ENCODE peak calls at places on chromosome 16, in five cellular contexts. W is testis, E is LNCaP clone FGC, T is colonic mucosa, N is astrocyte of the spinal cord. M is an unnamed sample.

GRCh38 chr16:15643453-15644305 is 725 bp upstream of the MARF1 start:
- DNase-seq in W (peak), E (no peak), N (peak), T (peak), M (peak)

GRCh38 chr16:71565812-71566700 is 10.8 kb downstream of the TAT start:
- DNase-seq in E (no peak), N (no peak), T (no peak), W (no peak), M (peak)

GRCh38 chr16:24609740-24610420 is 70.5 kb downstream of the RBBP6 start:
- DNase-seq in W (peak), N (peak), E (peak), T (peak), M (peak)

GRCh38 chr16:77290451-77291110 is 91.4 kb downstream of the SYCE1L start:
- DNase-seq in T (no peak), W (no peak), N (peak), E (no peak), M (no peak)

GRCh38 chr16:83722501-83723183 is 85.1 kb upstream of the HSBP1 start:
- DNase-seq in N (no peak), T (no peak), W (no peak), E (no peak), M (no peak)

GRCh38 chr16:16127469-16128116 is 95.7 kb downstream of the ABCC6 start:
- DNase-seq in E (peak), T (peak), W (peak), N (peak), M (peak)

GRCh38 chr16:72938426-72939164 is 109.3 kb downstream of the ZFHX3 start:
- DNase-seq in E (peak), W (peak), T (peak), N (peak), M (no peak)

GRCh38 chr16:84324439-84325262 is 30.0 kb downstream of the WFDC1 start:
- DNase-seq in E (no peak), N (no peak), T (no peak), W (no peak), M (no peak)

GRCh38 chr16:50467943-50468748 is 80.0 kb upstream of the NKD1 start:
- DNase-seq in W (peak), T (no peak), E (no peak), N (peak), M (peak)

GRCh38 chr16:1816396-1817275 is 10.0 kb downstream of the HAGH start:
- DNase-seq in T (no peak), E (no peak), N (no peak), W (no peak), M (no peak)

GRCh38 chr16:76780556-76780955 is 410.4 kb upstream of the MON1B start:
- DNase-seq in N (no peak), T (no peak), W (no peak), E (peak), M (no peak)

GRCh38 chr16:56691885-56692284 is 9.6 kb downstream of the MT1X start:
- DNase-seq in T (peak), E (no peak), N (no peak), W (peak), M (no peak)

GRCh38 chr16:24850289-24850931 is 4.6 kb downstream of the SLC5A11 start:
- DNase-seq in E (no peak), T (no peak), W (no peak), N (peak), M (no peak)

GRCh38 chr16:68339214-68339613 is 28.4 kb downstream of the PRMT7 start:
- DNase-seq in T (no peak), W (no peak), E (no peak), N (no peak), M (no peak)

GRCh38 chr16:88403794-88404581 is 21.2 kb downstream of the ZNF469 start:
- DNase-seq in W (no peak), E (no peak), T (no peak), N (no peak), M (no peak)

GRCh38 chr16:68074850-68075249 is 10.3 kb upstream of the NFATC3 start:
- DNase-seq in N (no peak), W (no peak), T (no peak), E (no peak), M (peak)

GRCh38 chr16:75251280-75252048 is at the start of gene BCAR1:
- DNase-seq in W (peak), T (peak), E (peak), N (peak), M (peak)

GRCh38 chr16:53159781-53160436 is 105.1 kb downstream of the CHD9 start:
- DNase-seq in W (no peak), T (peak), N (peak), E (no peak), M (peak)

GRCh38 chr16:14111713-14112538 is 40.8 kb downstream of the MRTFB start:
- DNase-seq in T (peak), E (no peak), W (peak), N (no peak), M (no peak)

GRCh38 chr16:80231118-80231515 is 309.7 kb upstream of the DYNLRB2 start:
- DNase-seq in N (peak), W (no peak), E (no peak), T (no peak), M (no peak)

GRCh38 chr16:56584276-56584675 is 5.1 kb upstream of the MT3 start:
- DNase-seq in T (no peak), E (no peak), N (no peak), W (no peak), M (no peak)

GRCh38 chr16:77574867-77575619 is 140.2 kb upstream of the ADAMTS18 start:
- DNase-seq in N (no peak), E (no peak), T (no peak), W (no peak), M (no peak)

DNA sequence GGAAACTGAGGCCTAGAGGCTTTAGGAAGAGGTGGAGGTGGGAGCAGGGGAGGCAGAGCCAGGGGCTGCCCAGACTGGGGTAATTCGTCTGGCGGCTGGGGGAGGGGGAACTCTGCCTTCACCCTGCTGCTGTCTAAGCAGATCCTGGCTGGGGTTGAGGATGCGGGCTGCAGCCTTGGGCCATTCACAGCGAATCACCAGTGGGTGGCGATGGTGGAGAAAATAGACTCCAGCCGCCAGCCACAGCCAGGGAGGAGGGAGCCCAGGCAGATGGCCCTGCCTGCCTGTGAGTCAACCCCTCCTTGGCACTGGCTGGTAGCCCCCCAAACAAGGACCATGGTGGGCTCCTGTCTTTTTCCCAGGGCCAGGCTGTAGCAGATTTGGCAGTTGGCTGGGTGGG is 41.7 kb upstream of the CDH5 start:
- DNase-seq in E (no peak), T (no peak), N (no peak), W (no peak), M (no peak)
- TF ChIP-seq CTCF in E (peak), T (no peak), N (peak), W (no peak), M (peak)

GRCh38 chr16:81450783-81451491 is 6.3 kb downstream of the CMIP start:
- DNase-seq in E (no peak), T (no peak), N (no peak), W (no peak), M (no peak)
- TF ChIP-seq CTCF in E (no peak), T (no peak), N (no peak), W (no peak), M (no peak)

GRCh38 chr16:662597-662996 is 5.3 kb upstream of the RHOT2 start:
- DNase-seq in W (no peak), E (no peak), N (no peak), T (no peak), M (no peak)

GRCh38 chr16:660459-661183 is 7.3 kb upstream of the RHOT2 start:
- DNase-seq in T (peak), E (peak), N (peak), W (peak), M (peak)

GRCh38 chr16:660132-660458 is 7.8 kb upstream of the RHOT2 start:
- DNase-seq in E (no peak), T (no peak), N (no peak), W (no peak), M (no peak)

GRCh38 chr16:662095-662494 is 5.8 kb upstream of the RHOT2 start:
- DNase-seq in W (no peak), N (no peak), T (no peak), E (no peak), M (no peak)

GRCh38 chr16:661184-661821 is 6.6 kb upstream of the RHOT2 start:
- DNase-seq in T (no peak), N (no peak), W (no peak), E (no peak), M (no peak)
- TF ChIP-seq CTCF in T (no peak), N (no peak), W (no peak), E (no peak), M (no peak)

GRCh38 chr16:89536371-89536770 is 24.1 kb upstream of the RPL13 start:
- DNase-seq in W (no peak), T (peak), N (no peak), E (no peak), M (no peak)

GRCh38 chr16:89536886-89537548 is 23.5 kb upstream of the RPL13 start:
- DNase-seq in W (no peak), T (no peak), N (no peak), E (no peak), M (no peak)

GRCh38 chr16:89540557-89540956 is 19.9 kb upstream of the RPL13 start:
- DNase-seq in E (no peak), W (no peak), T (no peak), N (no peak), M (no peak)

GRCh38 chr16:89538286-89538685 is 22.2 kb upstream of the RPL13 start:
- DNase-seq in W (no peak), T (no peak), E (no peak), N (peak), M (no peak)

GRCh38 chr16:89537549-89537925 is 22.9 kb upstream of the RPL13 start:
- DNase-seq in T (no peak), W (no peak), E (no peak), N (peak), M (no peak)
- TF ChIP-seq CTCF in T (no peak), W (no peak), E (no peak), N (no peak), M (no peak)

GRCh38 chr16:3362931-3363330 is 7.2 kb downstream of the OR2C1 start:
- DNase-seq in E (no peak), N (no peak), W (no peak), T (no peak), M (no peak)

GRCh38 chr16:3369073-3369472 is 13.4 kb downstream of the OR2C1 start:
- DNase-seq in N (no peak), E (no peak), T (no peak), W (no peak), M (no peak)

GRCh38 chr16:3358884-3359283 is 3.2 kb downstream of the OR2C1 start:
- DNase-seq in W (no peak), N (no peak), E (no peak), T (no peak), M (no peak)

GRCh38 chr16:3364774-3365427 is 9.2 kb downstream of the OR2C1 start:
- DNase-seq in W (peak), E (no peak), N (peak), T (peak), M (peak)

DNA sequence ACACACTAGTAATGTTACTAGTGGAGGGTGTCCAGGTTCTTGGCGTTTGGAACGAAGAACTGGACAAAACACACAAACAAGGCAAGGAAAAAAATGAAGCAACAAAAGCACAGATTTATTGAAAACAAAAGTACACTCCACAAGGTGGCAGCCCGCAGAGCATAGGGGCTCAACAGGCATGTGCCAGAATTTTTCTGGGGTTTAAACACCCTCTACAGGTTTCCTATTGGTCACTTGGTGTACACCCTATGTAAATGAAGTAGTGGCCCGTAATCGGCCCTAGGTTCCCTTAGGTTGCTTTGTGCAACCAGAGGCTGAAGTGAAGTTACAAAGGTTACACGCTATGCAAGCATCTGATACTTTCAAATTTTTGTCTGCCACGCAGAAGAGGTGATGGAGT is 8.1 kb downstream of the OR2C1 start:
- DNase-seq in T (no peak), N (no peak), W (no peak), E (no peak), M (no peak)
- TF ChIP-seq CTCF in T (no peak), N (no peak), W (no peak), E (no peak), M (no peak)

M was measured in GM12865.